ENCODE peak calls at places on chromosome 17, in nine cellular contexts. One of them, this sample, is unnamed.

GRCh38 chr17:804541-805435 is 22.6 kb downstream of the MRM3 start:
- DNase-seq in Peyer's patch: no peak
- DNase-seq in IMR-90: no peak
- DNase-seq in breast epithelium: no peak
- DNase-seq in NB4: no peak
- DNase-seq in transverse colon: no peak
- DNase-seq in ovary: no peak
- DNase-seq in GM12892: no peak
- DNase-seq in esophagus muscularis mucosa: no peak
- DNase-seq in this sample: no peak

GRCh38 chr17:48074322-48075054 is 26.3 kb downstream of the NFE2L1 start:
- DNase-seq in Peyer's patch: peak; percentile 79
- DNase-seq in IMR-90: peak; percentile 82
- DNase-seq in breast epithelium: peak; percentile 63
- DNase-seq in NB4: peak; percentile 69
- DNase-seq in transverse colon: peak; percentile 84
- DNase-seq in ovary: peak; percentile 72
- DNase-seq in GM12892: no peak
- DNase-seq in esophagus muscularis mucosa: peak; percentile 95
- DNase-seq in this sample: peak; percentile 88

GRCh38 chr17:44820631-44821196 is 9.4 kb downstream of the GJC1 start:
- DNase-seq in Peyer's patch: no peak
- DNase-seq in IMR-90: peak; percentile 91
- DNase-seq in breast epithelium: no peak
- DNase-seq in NB4: peak; percentile 33
- DNase-seq in transverse colon: no peak
- DNase-seq in ovary: no peak
- DNase-seq in GM12892: no peak
- DNase-seq in esophagus muscularis mucosa: no peak
- DNase-seq in this sample: no peak

GRCh38 chr17:71004413-71004812 is 835.1 kb downstream of the KCNJ2 start:
- DNase-seq in Peyer's patch: no peak
- DNase-seq in IMR-90: no peak
- DNase-seq in breast epithelium: no peak
- DNase-seq in NB4: no peak
- DNase-seq in transverse colon: no peak
- DNase-seq in ovary: no peak
- DNase-seq in GM12892: no peak
- DNase-seq in esophagus muscularis mucosa: no peak
- DNase-seq in this sample: no peak

GRCh38 chr17:75872434-75873351 is 5.7 kb downstream of the TRIM47 start:
- DNase-seq in Peyer's patch: peak; percentile 56
- DNase-seq in IMR-90: peak; percentile 63
- DNase-seq in breast epithelium: peak; percentile 75
- DNase-seq in NB4: no peak
- DNase-seq in transverse colon: peak; percentile 78
- DNase-seq in ovary: peak; percentile 75
- DNase-seq in GM12892: no peak
- DNase-seq in esophagus muscularis mucosa: peak; percentile 96
- DNase-seq in this sample: peak; percentile 33

GRCh38 chr17:50918933-50919296 is 52.8 kb upstream of the TOB1 start:
- DNase-seq in Peyer's patch: no peak
- DNase-seq in IMR-90: peak; percentile 35
- DNase-seq in breast epithelium: no peak
- DNase-seq in NB4: no peak
- DNase-seq in transverse colon: peak; percentile 67
- DNase-seq in ovary: no peak
- DNase-seq in GM12892: no peak
- DNase-seq in esophagus muscularis mucosa: no peak
- DNase-seq in this sample: no peak

GRCh38 chr17:37576281-37576680 is 32.9 kb downstream of the SYNRG start:
- DNase-seq in Peyer's patch: no peak
- DNase-seq in IMR-90: peak; percentile 27
- DNase-seq in breast epithelium: no peak
- DNase-seq in NB4: peak; percentile 58
- DNase-seq in transverse colon: no peak
- DNase-seq in ovary: no peak
- DNase-seq in GM12892: no peak
- DNase-seq in esophagus muscularis mucosa: no peak
- DNase-seq in this sample: no peak

GRCh38 chr17:30720013-30720471 is 104.5 kb downstream of the CRLF3 start:
- DNase-seq in Peyer's patch: peak; percentile 1
- DNase-seq in IMR-90: no peak
- DNase-seq in breast epithelium: peak; percentile 30
- DNase-seq in NB4: no peak
- DNase-seq in transverse colon: peak; percentile 6
- DNase-seq in ovary: peak; percentile 14
- DNase-seq in GM12892: no peak
- DNase-seq in esophagus muscularis mucosa: no peak
- DNase-seq in this sample: no peak

GRCh38 chr17:15409721-15410247 is 57.6 kb downstream of the CDRT4 start:
- DNase-seq in Peyer's patch: no peak
- DNase-seq in IMR-90: peak; percentile 98
- DNase-seq in breast epithelium: no peak
- DNase-seq in NB4: no peak
- DNase-seq in transverse colon: peak; percentile 21
- DNase-seq in ovary: peak; percentile 75
- DNase-seq in GM12892: no peak
- DNase-seq in esophagus muscularis mucosa: no peak
- DNase-seq in this sample: no peak

GRCh38 chr17:82858376-82859126 is 18.7 kb upstream of the ZNF750 start:
- DNase-seq in Peyer's patch: no peak
- DNase-seq in IMR-90: no peak
- DNase-seq in breast epithelium: no peak
- DNase-seq in NB4: no peak
- DNase-seq in transverse colon: no peak
- DNase-seq in ovary: no peak
- DNase-seq in GM12892: no peak
- DNase-seq in esophagus muscularis mucosa: no peak
- DNase-seq in this sample: no peak

GRCh38 chr17:82862191-82862590 is 22.4 kb upstream of the ZNF750 start:
- DNase-seq in Peyer's patch: no peak
- DNase-seq in IMR-90: no peak
- DNase-seq in breast epithelium: no peak
- DNase-seq in NB4: no peak
- DNase-seq in transverse colon: no peak
- DNase-seq in ovary: no peak
- DNase-seq in GM12892: no peak
- DNase-seq in esophagus muscularis mucosa: no peak
- DNase-seq in this sample: no peak

GRCh38 chr17:82861393-82861775 is 21.6 kb upstream of the ZNF750 start:
- DNase-seq in Peyer's patch: no peak
- DNase-seq in IMR-90: no peak
- DNase-seq in breast epithelium: no peak
- DNase-seq in NB4: no peak
- DNase-seq in transverse colon: no peak
- DNase-seq in ovary: no peak
- DNase-seq in GM12892: no peak
- DNase-seq in esophagus muscularis mucosa: no peak
- DNase-seq in this sample: no peak

GRCh38 chr17:82860606-82861392 is 21.0 kb upstream of the ZNF750 start:
- DNase-seq in Peyer's patch: no peak
- DNase-seq in IMR-90: no peak
- DNase-seq in breast epithelium: no peak
- DNase-seq in NB4: no peak
- DNase-seq in transverse colon: no peak
- DNase-seq in ovary: no peak
- DNase-seq in GM12892: no peak
- DNase-seq in esophagus muscularis mucosa: no peak
- DNase-seq in this sample: no peak

GRCh38 chr17:82859431-82860403 is 19.9 kb upstream of the ZNF750 start:
- DNase-seq in Peyer's patch: peak; percentile 53
- DNase-seq in IMR-90: peak; percentile 70
- DNase-seq in breast epithelium: no peak
- DNase-seq in NB4: peak; percentile 71
- DNase-seq in transverse colon: no peak
- DNase-seq in ovary: no peak
- DNase-seq in GM12892: peak; percentile 49
- DNase-seq in esophagus muscularis mucosa: no peak
- DNase-seq in this sample: peak; percentile 68
- TF ChIP-seq POLR2A in Peyer's patch: no peak
- TF ChIP-seq POLR2A in IMR-90: no peak
- TF ChIP-seq POLR2A in breast epithelium: no peak
- TF ChIP-seq POLR2A in NB4: no peak
- TF ChIP-seq POLR2A in transverse colon: no peak
- TF ChIP-seq POLR2A in ovary: no peak
- TF ChIP-seq POLR2A in GM12892: no peak
- TF ChIP-seq POLR2A in esophagus muscularis mucosa: no peak
- TF ChIP-seq POLR2A in this sample: no peak

GRCh38 chr17:79371984-79372383 is 238.9 kb downstream of the RBFOX3 start:
- DNase-seq in Peyer's patch: no peak
- DNase-seq in IMR-90: no peak
- DNase-seq in breast epithelium: no peak
- DNase-seq in NB4: no peak
- DNase-seq in transverse colon: no peak
- DNase-seq in ovary: no peak
- DNase-seq in GM12892: no peak
- DNase-seq in esophagus muscularis mucosa: no peak
- DNase-seq in this sample: no peak
- TF ChIP-seq POLR2A in Peyer's patch: no peak
- TF ChIP-seq POLR2A in IMR-90: no peak
- TF ChIP-seq POLR2A in breast epithelium: no peak
- TF ChIP-seq POLR2A in NB4: no peak
- TF ChIP-seq POLR2A in transverse colon: no peak
- TF ChIP-seq POLR2A in ovary: no peak
- TF ChIP-seq POLR2A in GM12892: no peak
- TF ChIP-seq POLR2A in esophagus muscularis mucosa: no peak
- TF ChIP-seq POLR2A in this sample: no peak

DNA sequence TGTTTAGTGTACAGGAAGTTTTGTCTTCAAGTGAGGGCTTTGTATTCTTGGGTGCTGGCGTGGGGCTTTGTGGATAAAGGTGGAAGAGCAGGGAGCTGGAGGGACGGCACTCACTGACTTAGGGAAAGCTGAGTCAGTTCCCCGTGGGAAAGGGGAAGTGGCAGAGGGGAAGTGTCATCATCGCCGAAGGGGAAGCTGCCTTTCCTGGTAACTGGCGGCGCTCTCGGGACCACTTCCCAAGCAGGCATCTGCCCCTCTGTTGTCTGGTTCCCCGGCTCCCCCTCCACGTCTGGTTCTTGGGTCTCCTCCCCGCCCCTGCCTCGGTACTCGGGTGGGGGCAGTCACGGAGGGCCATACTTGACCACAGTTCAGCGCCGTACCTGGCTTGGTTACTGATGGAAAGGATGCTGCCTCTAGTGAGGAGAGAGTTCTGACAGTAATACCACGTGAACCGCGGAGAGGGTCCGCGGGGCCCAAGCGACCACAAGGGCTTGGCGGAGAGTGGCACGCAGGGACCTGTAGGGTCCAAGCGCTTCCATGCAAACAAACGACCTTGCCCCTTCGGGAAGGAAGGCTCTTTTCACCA is 9.0 kb downstream of the KDM6B start:
- DNase-seq in Peyer's patch: peak; percentile 69
- DNase-seq in IMR-90: peak; percentile 94
- DNase-seq in breast epithelium: peak; percentile 72
- DNase-seq in NB4: peak; percentile 86
- DNase-seq in transverse colon: peak; percentile 75
- DNase-seq in ovary: peak; percentile 70
- DNase-seq in GM12892: no peak
- DNase-seq in esophagus muscularis mucosa: peak; percentile 94
- DNase-seq in this sample: peak; percentile 56
- TF ChIP-seq POLR2A in Peyer's patch: peak; percentile 19
- TF ChIP-seq POLR2A in IMR-90: peak; percentile 91
- TF ChIP-seq POLR2A in breast epithelium: peak; percentile 12
- TF ChIP-seq POLR2A in NB4: no peak
- TF ChIP-seq POLR2A in transverse colon: no peak
- TF ChIP-seq POLR2A in ovary: peak; percentile 38
- TF ChIP-seq POLR2A in GM12892: peak; percentile 67
- TF ChIP-seq POLR2A in esophagus muscularis mucosa: peak; percentile 30
- TF ChIP-seq POLR2A in this sample: no peak

DNA sequence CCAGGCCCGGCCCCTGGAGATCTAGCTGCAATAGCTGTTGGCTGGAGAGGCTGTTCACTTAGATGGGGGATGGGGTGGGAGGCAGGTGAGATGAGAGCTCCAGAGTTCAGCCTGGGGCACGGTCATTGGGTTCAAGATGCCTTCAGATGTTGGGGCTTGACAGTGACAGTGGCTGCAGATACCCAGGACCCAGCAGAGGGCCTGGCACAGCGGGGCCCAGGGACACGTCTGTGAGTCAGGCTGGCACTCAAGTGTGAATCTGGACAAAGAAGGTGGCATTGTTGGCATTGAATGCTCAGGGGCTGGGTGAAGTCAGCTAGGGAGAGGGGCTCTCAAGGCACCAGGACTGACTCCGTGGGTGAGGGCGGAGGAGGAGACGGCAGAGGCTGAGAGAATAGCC is 328.1 kb downstream of the SEC14L1 start:
- DNase-seq in Peyer's patch: no peak
- DNase-seq in IMR-90: no peak
- DNase-seq in breast epithelium: no peak
- DNase-seq in NB4: no peak
- DNase-seq in transverse colon: no peak
- DNase-seq in ovary: no peak
- DNase-seq in GM12892: no peak
- DNase-seq in esophagus muscularis mucosa: no peak
- DNase-seq in this sample: no peak
- TF ChIP-seq POLR2A in Peyer's patch: no peak
- TF ChIP-seq POLR2A in IMR-90: no peak
- TF ChIP-seq POLR2A in breast epithelium: no peak
- TF ChIP-seq POLR2A in NB4: no peak
- TF ChIP-seq POLR2A in transverse colon: no peak
- TF ChIP-seq POLR2A in ovary: no peak
- TF ChIP-seq POLR2A in GM12892: no peak
- TF ChIP-seq POLR2A in esophagus muscularis mucosa: no peak
- TF ChIP-seq POLR2A in this sample: no peak

GRCh38 chr17:60353773-60354172 is 38.2 kb downstream of the USP32 start:
- DNase-seq in Peyer's patch: no peak
- DNase-seq in IMR-90: no peak
- DNase-seq in breast epithelium: no peak
- DNase-seq in NB4: no peak
- DNase-seq in transverse colon: no peak
- DNase-seq in ovary: no peak
- DNase-seq in GM12892: no peak
- DNase-seq in esophagus muscularis mucosa: no peak
- DNase-seq in this sample: no peak
- TF ChIP-seq POLR2A in Peyer's patch: no peak
- TF ChIP-seq POLR2A in IMR-90: no peak
- TF ChIP-seq POLR2A in breast epithelium: no peak
- TF ChIP-seq POLR2A in NB4: no peak
- TF ChIP-seq POLR2A in transverse colon: no peak
- TF ChIP-seq POLR2A in ovary: no peak
- TF ChIP-seq POLR2A in GM12892: no peak
- TF ChIP-seq POLR2A in esophagus muscularis mucosa: no peak
- TF ChIP-seq POLR2A in this sample: no peak

This sample was measured in erythroblast.